ENCODE peak calls at places on chromosomes 6 and 20, in nine cellular contexts. One of them, this sample, is unnamed.

GRCh38 chr20:52785678-52786077 is 186.5 kb upstream of the TSHZ2 start:
- DNase-seq in cardiac muscle cell: peak; percentile 63
- DNase-seq in GM23248: peak; percentile 23
- DNase-seq in spleen: no peak
- DNase-seq in sigmoid colon: no peak
- DNase-seq in neuronal stem cell: no peak
- DNase-seq in testis: no peak
- DNase-seq in MM.1S: no peak
- DNase-seq in CD8-positive, alpha-beta T cell: no peak
- DNase-seq in this sample: no peak

GRCh38 chr6:108839068-108839467 is 9.2 kb upstream of the ARMC2 start:
- DNase-seq in testis: no peak
- DNase-seq in cardiac muscle cell: no peak
- DNase-seq in spleen: no peak
- DNase-seq in sigmoid colon: no peak
- DNase-seq in neuronal stem cell: no peak
- DNase-seq in MM.1S: no peak
- DNase-seq in GM23248: no peak
- DNase-seq in CD8-positive, alpha-beta T cell: no peak
- DNase-seq in this sample: no peak

GRCh38 chr6:151060096-151060741 is 179.5 kb upstream of the AKAP12 start:
- DNase-seq in GM23248: peak; percentile 96
- DNase-seq in testis: no peak
- DNase-seq in neuronal stem cell: no peak
- DNase-seq in sigmoid colon: no peak
- DNase-seq in MM.1S: no peak
- DNase-seq in CD8-positive, alpha-beta T cell: no peak
- DNase-seq in spleen: no peak
- DNase-seq in cardiac muscle cell: peak; percentile 74
- DNase-seq in this sample: no peak

GRCh38 chr6:52522151-52522626 is 54.7 kb downstream of the TRAM2 start:
- DNase-seq in testis: no peak
- DNase-seq in neuronal stem cell: no peak
- DNase-seq in sigmoid colon: peak; percentile 84
- DNase-seq in GM23248: peak; percentile 87
- DNase-seq in spleen: no peak
- DNase-seq in CD8-positive, alpha-beta T cell: no peak
- DNase-seq in MM.1S: no peak
- DNase-seq in cardiac muscle cell: peak; percentile 80
- DNase-seq in this sample: no peak

GRCh38 chr6:43990627-43991619 is 136.3 kb downstream of the MRPL14 start:
- DNase-seq in neuronal stem cell: no peak
- DNase-seq in CD8-positive, alpha-beta T cell: no peak
- DNase-seq in MM.1S: no peak
- DNase-seq in testis: peak; percentile 43
- DNase-seq in sigmoid colon: peak; percentile 36
- DNase-seq in cardiac muscle cell: peak; percentile 97
- DNase-seq in spleen: no peak
- DNase-seq in GM23248: peak; percentile 55
- DNase-seq in this sample: no peak

GRCh38 chr6:166542580-166542912 is 43.9 kb downstream of the RAMACL start:
- DNase-seq in GM23248: no peak
- DNase-seq in neuronal stem cell: no peak
- DNase-seq in cardiac muscle cell: no peak
- DNase-seq in CD8-positive, alpha-beta T cell: no peak
- DNase-seq in testis: no peak
- DNase-seq in sigmoid colon: no peak
- DNase-seq in spleen: no peak
- DNase-seq in MM.1S: no peak
- DNase-seq in this sample: no peak

GRCh38 chr6:163626073-163626867 is 211.8 kb downstream of the QKI start:
- DNase-seq in spleen: no peak
- DNase-seq in sigmoid colon: no peak
- DNase-seq in MM.1S: no peak
- DNase-seq in neuronal stem cell: no peak
- DNase-seq in cardiac muscle cell: no peak
- DNase-seq in CD8-positive, alpha-beta T cell: no peak
- DNase-seq in testis: no peak
- DNase-seq in GM23248: peak; percentile 7
- DNase-seq in this sample: no peak

GRCh38 chr6:82410151-82410621 is 46.6 kb downstream of the TPBG start:
- DNase-seq in MM.1S: no peak
- DNase-seq in sigmoid colon: no peak
- DNase-seq in cardiac muscle cell: peak; percentile 49
- DNase-seq in GM23248: peak; percentile 72
- DNase-seq in CD8-positive, alpha-beta T cell: no peak
- DNase-seq in spleen: no peak
- DNase-seq in testis: no peak
- DNase-seq in neuronal stem cell: no peak
- DNase-seq in this sample: no peak

GRCh38 chr20:23091741-23092408 is 5.8 kb upstream of the CD93 start:
- DNase-seq in MM.1S: no peak
- DNase-seq in CD8-positive, alpha-beta T cell: no peak
- DNase-seq in spleen: no peak
- DNase-seq in cardiac muscle cell: peak; percentile 13
- DNase-seq in sigmoid colon: no peak
- DNase-seq in neuronal stem cell: no peak
- DNase-seq in GM23248: no peak
- DNase-seq in testis: peak; percentile 49
- DNase-seq in this sample: no peak

GRCh38 chr6:95544517-95545225 is 32.7 kb upstream of the MANEA start:
- DNase-seq in cardiac muscle cell: no peak
- DNase-seq in MM.1S: no peak
- DNase-seq in testis: no peak
- DNase-seq in sigmoid colon: no peak
- DNase-seq in neuronal stem cell: no peak
- DNase-seq in GM23248: no peak
- DNase-seq in spleen: no peak
- DNase-seq in CD8-positive, alpha-beta T cell: no peak
- DNase-seq in this sample: no peak

GRCh38 chr20:63751471-63752271 is 12.1 kb downstream of the SLC2A4RG start:
- DNase-seq in neuronal stem cell: no peak
- DNase-seq in spleen: no peak
- DNase-seq in sigmoid colon: no peak
- DNase-seq in cardiac muscle cell: no peak
- DNase-seq in MM.1S: no peak
- DNase-seq in GM23248: no peak
- DNase-seq in CD8-positive, alpha-beta T cell: no peak
- DNase-seq in testis: no peak
- DNase-seq in this sample: peak; percentile 81

GRCh38 chr20:14599613-14600012 is 262.2 kb upstream of the FLRT3 start:
- DNase-seq in GM23248: no peak
- DNase-seq in sigmoid colon: no peak
- DNase-seq in testis: no peak
- DNase-seq in cardiac muscle cell: no peak
- DNase-seq in neuronal stem cell: no peak
- DNase-seq in spleen: no peak
- DNase-seq in MM.1S: no peak
- DNase-seq in CD8-positive, alpha-beta T cell: no peak
- DNase-seq in this sample: no peak

DNA sequence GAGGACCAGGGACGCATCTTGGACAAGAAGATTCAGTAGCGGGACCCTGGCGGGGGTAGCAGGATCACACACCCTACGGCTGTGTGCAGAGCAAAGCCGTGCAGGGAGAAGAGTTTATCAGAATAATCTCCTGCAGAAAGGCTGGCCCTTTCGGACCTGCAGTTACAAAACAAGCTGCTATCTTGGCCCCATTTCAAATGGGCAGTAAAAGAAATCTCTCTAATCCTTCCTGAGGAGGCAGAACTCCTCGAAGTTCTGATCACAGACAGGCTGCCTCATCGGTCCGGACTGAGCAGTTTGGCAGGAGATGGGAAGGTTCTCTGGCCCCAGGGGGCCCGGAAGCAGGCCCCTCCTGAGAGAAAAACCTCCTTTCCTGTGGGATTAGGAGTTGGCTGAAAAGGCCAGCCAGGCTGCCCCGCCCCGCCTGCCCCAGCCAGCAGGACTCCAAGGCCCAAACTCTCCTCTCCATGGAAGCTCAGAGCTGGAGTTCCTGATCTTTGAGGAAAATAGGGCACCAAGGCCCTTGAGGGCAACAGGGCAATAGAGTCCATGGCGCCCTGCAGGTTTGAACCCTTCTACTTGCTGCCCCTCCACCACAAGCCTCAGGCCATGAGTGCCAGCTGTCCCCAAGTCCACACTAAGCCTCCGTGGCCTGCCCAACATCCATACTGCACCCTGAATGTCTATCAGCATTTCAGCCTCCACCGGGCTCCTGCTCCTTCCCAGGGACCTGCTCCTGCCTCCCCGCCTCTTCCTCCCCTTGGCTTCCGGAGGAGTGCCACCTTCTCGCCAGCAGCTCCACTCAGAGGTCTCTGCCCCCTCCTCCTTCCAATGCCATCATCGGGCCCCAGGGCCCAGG is 141.3 kb downstream of the PREX1 start:
- DNase-seq in spleen: peak; percentile 65
- DNase-seq in cardiac muscle cell: peak; percentile 86
- DNase-seq in CD8-positive, alpha-beta T cell: no peak
- DNase-seq in sigmoid colon: no peak
- DNase-seq in neuronal stem cell: no peak
- DNase-seq in testis: no peak
- DNase-seq in MM.1S: no peak
- DNase-seq in GM23248: peak; percentile 64
- DNase-seq in this sample: peak; percentile 78
- H3K4me1 ChIP-seq in spleen: peaks cover 62% of the 10 kb centered on the region
- H3K4me1 ChIP-seq in cardiac muscle cell: peaks cover 35% of the 10 kb centered on the region
- H3K4me1 ChIP-seq in CD8-positive, alpha-beta T cell: peaks cover 11% of the 10 kb centered on the region
- H3K4me1 ChIP-seq in sigmoid colon: peaks cover 41% of the 10 kb centered on the region
- H3K4me1 ChIP-seq in neuronal stem cell: peaks cover 27% of the 10 kb centered on the region
- H3K4me1 ChIP-seq in testis: peaks cover 28% of the 10 kb centered on the region
- H3K4me1 ChIP-seq in MM.1S: peaks cover 11% of the 10 kb centered on the region
- H3K4me1 ChIP-seq in GM23248: peaks cover 25% of the 10 kb centered on the region
- H3K4me1 ChIP-seq in this sample: peaks cover 78% of the 10 kb centered on the region

GRCh38 chr6:56683882-56684281 is 41.2 kb upstream of the DST start:
- DNase-seq in MM.1S: no peak
- DNase-seq in GM23248: peak; percentile 97
- DNase-seq in sigmoid colon: no peak
- DNase-seq in testis: no peak
- DNase-seq in neuronal stem cell: no peak
- DNase-seq in spleen: no peak
- DNase-seq in CD8-positive, alpha-beta T cell: no peak
- DNase-seq in cardiac muscle cell: peak; percentile 72
- DNase-seq in this sample: no peak

GRCh38 chr6:56684342-56685101 is 41.8 kb upstream of the DST start:
- DNase-seq in testis: no peak
- DNase-seq in GM23248: no peak
- DNase-seq in MM.1S: no peak
- DNase-seq in cardiac muscle cell: no peak
- DNase-seq in sigmoid colon: no peak
- DNase-seq in spleen: no peak
- DNase-seq in CD8-positive, alpha-beta T cell: no peak
- DNase-seq in neuronal stem cell: no peak
- DNase-seq in this sample: no peak

GRCh38 chr6:56686429-56686828 is 43.7 kb upstream of the DST start:
- DNase-seq in testis: no peak
- DNase-seq in CD8-positive, alpha-beta T cell: no peak
- DNase-seq in MM.1S: no peak
- DNase-seq in cardiac muscle cell: no peak
- DNase-seq in sigmoid colon: no peak
- DNase-seq in spleen: no peak
- DNase-seq in neuronal stem cell: no peak
- DNase-seq in GM23248: no peak
- DNase-seq in this sample: no peak

GRCh38 chr6:56685102-56685733 is 42.5 kb upstream of the DST start:
- DNase-seq in testis: no peak
- DNase-seq in GM23248: no peak
- DNase-seq in sigmoid colon: no peak
- DNase-seq in CD8-positive, alpha-beta T cell: no peak
- DNase-seq in MM.1S: no peak
- DNase-seq in cardiac muscle cell: no peak
- DNase-seq in spleen: no peak
- DNase-seq in neuronal stem cell: no peak
- DNase-seq in this sample: no peak

DNA sequence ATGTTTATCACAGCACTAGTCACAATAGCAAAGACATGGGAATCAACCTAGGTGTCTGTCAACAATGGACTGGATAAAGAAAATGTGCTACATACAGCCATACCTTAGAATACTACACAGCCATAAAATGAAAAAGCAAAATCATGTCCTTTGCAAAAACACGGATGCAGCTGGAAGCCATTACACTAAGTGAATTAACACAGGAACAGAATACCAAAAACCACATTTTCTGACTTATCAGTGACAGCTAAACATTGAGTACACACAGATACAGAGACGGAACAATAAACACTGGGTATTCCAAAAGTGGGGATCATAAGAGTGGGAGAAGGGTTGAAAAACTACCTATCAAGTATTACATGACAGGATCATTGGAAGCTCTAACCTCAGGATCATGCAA is 43.3 kb upstream of the DST start:
- DNase-seq in neuronal stem cell: no peak
- DNase-seq in GM23248: no peak
- DNase-seq in MM.1S: no peak
- DNase-seq in testis: no peak
- DNase-seq in spleen: no peak
- DNase-seq in CD8-positive, alpha-beta T cell: no peak
- DNase-seq in cardiac muscle cell: no peak
- DNase-seq in sigmoid colon: no peak
- DNase-seq in this sample: no peak
- H3K4me1 ChIP-seq in neuronal stem cell: peaks cover 2% of the 10 kb centered on the region
- H3K4me1 ChIP-seq in GM23248: peaks cover 77% of the 10 kb centered on the region
- H3K4me1 ChIP-seq in MM.1S: peaks cover 23% of the 10 kb centered on the region
- H3K4me1 ChIP-seq in testis: no peaks in the 10 kb centered on the region
- H3K4me1 ChIP-seq in spleen: no peaks in the 10 kb centered on the region
- H3K4me1 ChIP-seq in CD8-positive, alpha-beta T cell: no peaks in the 10 kb centered on the region
- H3K4me1 ChIP-seq in cardiac muscle cell: no peaks in the 10 kb centered on the region
- H3K4me1 ChIP-seq in sigmoid colon: peaks cover 68% of the 10 kb centered on the region
- H3K4me1 ChIP-seq in this sample: no peaks in the 10 kb centered on the region

DNA sequence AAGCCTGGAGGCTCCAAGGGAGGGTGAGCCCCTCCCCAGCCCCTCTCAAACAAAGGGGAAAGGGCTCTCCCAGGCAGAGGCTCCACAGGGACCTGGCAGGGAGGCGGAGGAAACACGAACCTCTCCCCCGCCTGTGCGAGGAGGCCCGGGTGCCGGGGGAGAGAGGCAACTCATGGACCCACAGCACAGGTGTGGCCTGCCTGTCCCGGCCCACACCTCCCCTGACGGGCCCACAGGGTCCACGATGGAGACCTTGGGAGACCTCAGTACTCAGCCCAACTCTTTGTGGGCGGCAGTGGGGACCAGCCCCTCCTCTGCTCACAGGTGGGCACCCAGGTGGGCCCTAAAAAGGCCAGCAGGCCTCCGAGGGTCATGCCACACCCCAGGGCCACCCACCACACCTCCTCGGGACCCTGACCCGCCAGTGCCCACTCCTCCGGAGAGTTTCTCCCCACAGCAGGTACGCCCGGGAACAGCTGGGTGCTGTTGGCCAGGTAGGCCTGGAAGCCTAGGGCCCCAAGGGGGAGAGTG is 12.2 kb downstream of the LAMA5 start:
- DNase-seq in CD8-positive, alpha-beta T cell: no peak
- DNase-seq in testis: no peak
- DNase-seq in sigmoid colon: peak; percentile 61
- DNase-seq in GM23248: no peak
- DNase-seq in MM.1S: no peak
- DNase-seq in neuronal stem cell: no peak
- DNase-seq in spleen: no peak
- DNase-seq in cardiac muscle cell: no peak
- DNase-seq in this sample: peak; percentile 70
- H3K4me1 ChIP-seq in CD8-positive, alpha-beta T cell: no peaks in the 10 kb centered on the region
- H3K4me1 ChIP-seq in testis: peaks cover 52% of the 10 kb centered on the region
- H3K4me1 ChIP-seq in sigmoid colon: peaks cover 80% of the 10 kb centered on the region
- H3K4me1 ChIP-seq in GM23248: peaks cover 33% of the 10 kb centered on the region
- H3K4me1 ChIP-seq in MM.1S: no peaks in the 10 kb centered on the region
- H3K4me1 ChIP-seq in neuronal stem cell: peaks cover 31% of the 10 kb centered on the region
- H3K4me1 ChIP-seq in spleen: peaks cover 38% of the 10 kb centered on the region
- H3K4me1 ChIP-seq in cardiac muscle cell: peaks cover 21% of the 10 kb centered on the region
- H3K4me1 ChIP-seq in this sample: peaks cover 80% of the 10 kb centered on the region

GRCh38 chr6:30719791-30720737 is at the start of gene TUBB:
- DNase-seq in GM23248: peak; percentile 100
- DNase-seq in cardiac muscle cell: peak; percentile 99
- DNase-seq in CD8-positive, alpha-beta T cell: peak; percentile 92
- DNase-seq in spleen: peak; percentile 99
- DNase-seq in neuronal stem cell: peak; percentile 97
- DNase-seq in MM.1S: peak; percentile 98
- DNase-seq in sigmoid colon: peak; percentile 99
- DNase-seq in testis: peak; percentile 99
- DNase-seq in this sample: peak; percentile 99
- H3K4me1 ChIP-seq in GM23248: peaks cover 42% of the 10 kb centered on the region
- H3K4me1 ChIP-seq in cardiac muscle cell: peaks cover 6% of the 10 kb centered on the region
- H3K4me1 ChIP-seq in CD8-positive, alpha-beta T cell: peaks cover 40% of the 10 kb centered on the region
- H3K4me1 ChIP-seq in spleen: peaks cover 77% of the 10 kb centered on the region
- H3K4me1 ChIP-seq in neuronal stem cell: peaks cover 15% of the 10 kb centered on the region
- H3K4me1 ChIP-seq in MM.1S: peaks cover 27% of the 10 kb centered on the region
- H3K4me1 ChIP-seq in sigmoid colon: peaks cover 61% of the 10 kb centered on the region
- H3K4me1 ChIP-seq in testis: peaks cover 24% of the 10 kb centered on the region
- H3K4me1 ChIP-seq in this sample: peaks cover 61% of the 10 kb centered on the region

This sample was measured in upper lobe of left lung.